ENCODE peak calls at places on chromosomes 5 and 9, in eight cellular contexts. One of them, this sample, is unnamed.

GRCh38 chr5:141149812-141150211 is at the start of gene PCDHB6:
- DNase-seq in skeletal muscle cell: no peak
- DNase-seq in left cardiac atrium: no peak
- DNase-seq in ureter: no peak
- DNase-seq in activated CD8-positive, alpha-beta memory T cell treated with anti-CD3 and anti-CD28 coated beads for 4 hours: no peak
- DNase-seq in NCI-H1092: no peak
- DNase-seq in iPS-NIHi11: no peak
- DNase-seq in fibroblast of pulmonary artery: peak; percentile 6
- DNase-seq in this sample: peak; percentile 43

GRCh38 chr5:125026900-125027731 is 280.7 kb upstream of the ZNF608 start:
- DNase-seq in skeletal muscle cell: peak; percentile 47
- DNase-seq in left cardiac atrium: no peak
- DNase-seq in ureter: no peak
- DNase-seq in activated CD8-positive, alpha-beta memory T cell treated with anti-CD3 and anti-CD28 coated beads for 4 hours: no peak
- DNase-seq in NCI-H1092: no peak
- DNase-seq in iPS-NIHi11: no peak
- DNase-seq in fibroblast of pulmonary artery: peak; percentile 61
- DNase-seq in this sample: no peak

GRCh38 chr5:110038297-110038997 is 348.7 kb downstream of the MAN2A1 start:
- DNase-seq in skeletal muscle cell: no peak
- DNase-seq in left cardiac atrium: no peak
- DNase-seq in ureter: no peak
- DNase-seq in activated CD8-positive, alpha-beta memory T cell treated with anti-CD3 and anti-CD28 coated beads for 4 hours: no peak
- DNase-seq in NCI-H1092: no peak
- DNase-seq in iPS-NIHi11: no peak
- DNase-seq in fibroblast of pulmonary artery: peak; percentile 27
- DNase-seq in this sample: no peak

GRCh38 chr5:83467315-83468044 is 4.1 kb upstream of the VCAN start:
- DNase-seq in skeletal muscle cell: peak; percentile 64
- DNase-seq in left cardiac atrium: peak; percentile 60
- DNase-seq in ureter: peak; percentile 48
- DNase-seq in activated CD8-positive, alpha-beta memory T cell treated with anti-CD3 and anti-CD28 coated beads for 4 hours: no peak
- DNase-seq in NCI-H1092: no peak
- DNase-seq in iPS-NIHi11: no peak
- DNase-seq in fibroblast of pulmonary artery: peak; percentile 63
- DNase-seq in this sample: no peak

GRCh38 chr5:27010646-27011045 is 27.7 kb downstream of the CDH9 start:
- DNase-seq in skeletal muscle cell: no peak
- DNase-seq in left cardiac atrium: no peak
- DNase-seq in ureter: no peak
- DNase-seq in activated CD8-positive, alpha-beta memory T cell treated with anti-CD3 and anti-CD28 coated beads for 4 hours: no peak
- DNase-seq in NCI-H1092: no peak
- DNase-seq in iPS-NIHi11: no peak
- DNase-seq in fibroblast of pulmonary artery: peak; percentile 7
- DNase-seq in this sample: no peak

GRCh38 chr5:131968396-131968954 is 23.0 kb upstream of the MEIKIN start:
- DNase-seq in skeletal muscle cell: no peak
- DNase-seq in left cardiac atrium: no peak
- DNase-seq in ureter: no peak
- DNase-seq in activated CD8-positive, alpha-beta memory T cell treated with anti-CD3 and anti-CD28 coated beads for 4 hours: no peak
- DNase-seq in NCI-H1092: no peak
- DNase-seq in iPS-NIHi11: no peak
- DNase-seq in fibroblast of pulmonary artery: peak; percentile 17
- DNase-seq in this sample: no peak

GRCh38 chr5:104305602-104306001 is 743.0 kb upstream of the NUDT12 start:
- DNase-seq in skeletal muscle cell: no peak
- DNase-seq in left cardiac atrium: no peak
- DNase-seq in ureter: no peak
- DNase-seq in activated CD8-positive, alpha-beta memory T cell treated with anti-CD3 and anti-CD28 coated beads for 4 hours: no peak
- DNase-seq in NCI-H1092: no peak
- DNase-seq in iPS-NIHi11: no peak
- DNase-seq in fibroblast of pulmonary artery: no peak
- DNase-seq in this sample: no peak

GRCh38 chr9:93968451-93969327 is 13.5 kb upstream of the BARX1 start:
- DNase-seq in skeletal muscle cell: no peak
- DNase-seq in left cardiac atrium: no peak
- DNase-seq in ureter: peak; percentile 42
- DNase-seq in activated CD8-positive, alpha-beta memory T cell treated with anti-CD3 and anti-CD28 coated beads for 4 hours: no peak
- DNase-seq in NCI-H1092: no peak
- DNase-seq in iPS-NIHi11: no peak
- DNase-seq in fibroblast of pulmonary artery: no peak
- DNase-seq in this sample: no peak

GRCh38 chr5:4862500-4862899 is 277.6 kb upstream of the ADAMTS16 start:
- DNase-seq in skeletal muscle cell: peak; percentile 9
- DNase-seq in left cardiac atrium: no peak
- DNase-seq in ureter: no peak
- DNase-seq in activated CD8-positive, alpha-beta memory T cell treated with anti-CD3 and anti-CD28 coated beads for 4 hours: no peak
- DNase-seq in NCI-H1092: no peak
- DNase-seq in iPS-NIHi11: peak; percentile 49
- DNase-seq in fibroblast of pulmonary artery: peak; percentile 65
- DNase-seq in this sample: peak; percentile 40

GRCh38 chr9:33142531-33142930 is 24.6 kb downstream of the B4GALT1 start:
- DNase-seq in skeletal muscle cell: no peak
- DNase-seq in left cardiac atrium: no peak
- DNase-seq in ureter: no peak
- DNase-seq in activated CD8-positive, alpha-beta memory T cell treated with anti-CD3 and anti-CD28 coated beads for 4 hours: no peak
- DNase-seq in NCI-H1092: no peak
- DNase-seq in iPS-NIHi11: no peak
- DNase-seq in fibroblast of pulmonary artery: no peak
- DNase-seq in this sample: no peak

GRCh38 chr9:137298401-137298982 is 3.6 kb downstream of the NRARP start:
- DNase-seq in skeletal muscle cell: no peak
- DNase-seq in left cardiac atrium: peak; percentile 83
- DNase-seq in ureter: no peak
- DNase-seq in activated CD8-positive, alpha-beta memory T cell treated with anti-CD3 and anti-CD28 coated beads for 4 hours: no peak
- DNase-seq in NCI-H1092: no peak
- DNase-seq in iPS-NIHi11: no peak
- DNase-seq in fibroblast of pulmonary artery: peak; percentile 73
- DNase-seq in this sample: no peak